ENCODE peak calls at places on chromosome 4, in eight cellular contexts. U, X, D, N, I, L, J and H are unnamed samples.

GRCh38 chr4:182145360-182145905 is 97.8 kb upstream of the TENM3 start:
- DNase-seq in U (no peak), X (no peak), D (no peak), N (no peak), I (no peak), L (no peak), J (no peak), H (no peak)

GRCh38 chr4:54626113-54626512 is 31.6 kb upstream of the KIT start:
- DNase-seq in U (no peak), X (no peak), D (no peak), N (no peak), I (peak), L (no peak), J (no peak), H (no peak)

GRCh38 chr4:73815145-73815544 is 21.3 kb upstream of the CXCL6 start:
- DNase-seq in U (no peak), X (no peak), D (no peak), N (no peak), I (no peak), L (no peak), J (no peak), H (no peak)

GRCh38 chr4:172725581-172725980 is 443.0 kb upstream of the GALNT7 start:
- DNase-seq in U (no peak), X (no peak), D (no peak), N (no peak), I (no peak), L (no peak), J (no peak), H (no peak)

GRCh38 chr4:89000844-89001360 is 56.1 kb downstream of the FAM13A start:
- DNase-seq in U (no peak), X (no peak), D (no peak), N (no peak), I (no peak), L (no peak), J (no peak), H (peak)

GRCh38 chr4:174105202-174105601 is 178.3 kb downstream of the FBXO8 start:
- DNase-seq in U (no peak), X (no peak), D (no peak), N (no peak), I (no peak), L (no peak), J (no peak), H (no peak)

GRCh38 chr4:140130677-140131076 is 23.3 kb downstream of the MAML3 start:
- DNase-seq in U (no peak), X (no peak), D (no peak), N (no peak), I (no peak), L (no peak), J (peak), H (no peak)

GRCh38 chr4:152054731-152055130 is 293.9 kb upstream of the GATB start:
- DNase-seq in U (no peak), X (no peak), D (no peak), N (no peak), I (no peak), L (no peak), J (no peak), H (no peak)

GRCh38 chr4:42280327-42281095 is 116.8 kb upstream of the SHISA3 start:
- DNase-seq in U (no peak), X (no peak), D (no peak), N (peak), I (no peak), L (no peak), J (peak), H (no peak)

GRCh38 chr4:159400782-159401712 is 298.2 kb downstream of the RAPGEF2 start:
- DNase-seq in U (no peak), X (no peak), D (no peak), N (no peak), I (no peak), L (no peak), J (peak), H (no peak)

GRCh38 chr4:25299476-25300203 is 12.9 kb upstream of the ZCCHC4 start:
- DNase-seq in U (no peak), X (no peak), D (no peak), N (no peak), I (peak), L (no peak), J (no peak), H (no peak)

GRCh38 chr4:67575232-67575888 is 16.8 kb downstream of the STAP1 start:
- DNase-seq in U (no peak), X (no peak), D (no peak), N (no peak), I (no peak), L (no peak), J (no peak), H (no peak)

GRCh38 chr4:8774071-8774470 is 97.6 kb downstream of the HMX1 start:
- DNase-seq in U (no peak), X (no peak), D (no peak), N (peak), I (no peak), L (no peak), J (no peak), H (no peak)

GRCh38 chr4:68904786-68905185 is 46.8 kb downstream of the UGT2A3 start:
- DNase-seq in U (no peak), X (no peak), D (no peak), N (peak), I (peak), L (no peak), J (no peak), H (no peak)

GRCh38 chr4:180557348-180557747 is 1685.9 kb upstream of the TENM3 start:
- DNase-seq in U (no peak), X (no peak), D (no peak), N (no peak), I (no peak), L (no peak), J (no peak), H (no peak)

GRCh38 chr4:40264995-40265909 is 68.4 kb downstream of the RHOH start:
- DNase-seq in U (peak), X (no peak), D (no peak), N (peak), I (peak), L (no peak), J (no peak), H (no peak)